ENCODE peak calls at places on chromosome 10, in four cellular contexts. I is iPS-NIHi11, P is Calu3, A is neural crest cell. E is an unnamed sample.

GRCh38 chr10:90175161-90175681 is 473.8 kb downstream of the KIF20B start:
- DNase-seq in I (no peak), P (no peak), A (no peak), E (no peak)

GRCh38 chr10:1267148-1267547 is 211.0 kb downstream of the WDR37 start:
- DNase-seq in I (no peak), P (no peak), A (no peak), E (no peak)

GRCh38 chr10:113854019-113854756 is at the start of the genes DCLRE1A and NHLRC2:
- DNase-seq in I (peak; percentile 76), P (peak; percentile 61), A (peak; percentile 75), E (peak; percentile 52)

GRCh38 chr10:17768957-17769356 is 17.0 kb downstream of the TMEM236 start:
- DNase-seq in I (no peak), P (no peak), A (no peak), E (no peak)

GRCh38 chr10:101646369-101646768 is 48.6 kb downstream of the FBXW4 start:
- DNase-seq in I (no peak), P (no peak), A (no peak), E (no peak)

GRCh38 chr10:116888380-116889055 is 39.2 kb downstream of the ENO4 start:
- DNase-seq in I (peak; percentile 71), P (peak; percentile 57), A (no peak), E (peak; percentile 83)

GRCh38 chr10:98270786-98271185 is 2.8 kb upstream of the LOXL4 start:
- DNase-seq in I (no peak), P (no peak), A (no peak), E (no peak)

GRCh38 chr10:128218161-128218560 is 91.9 kb upstream of the MKI67 start:
- DNase-seq in I (no peak), P (no peak), A (no peak), E (no peak)